ENCODE peak calls at places on chromosomes 6 and 20, in five cellular contexts. I, D, C, B and Z are unnamed samples.

GRCh38 chr20:64001607-64002011 is 20.7 kb downstream of the PRPF6 start:
- DNase-seq in D (no peak), I (no peak), B (no peak), C (no peak), Z (no peak)

GRCh38 chr6:290111-290932 is 2.0 kb upstream of the DUSP22 start:
- DNase-seq in D (no peak), I (no peak), B (no peak), C (no peak), Z (no peak)

GRCh38 chr6:150025201-150025917 is at the start of gene RAET1L:
- DNase-seq in B (peak), I (no peak), C (peak), D (no peak), Z (no peak)

GRCh38 chr6:6317825-6318733 is 2.4 kb downstream of the F13A1 start:
- DNase-seq in I (no peak), B (no peak), D (peak), C (no peak), Z (no peak)

GRCh38 chr6:83708546-83708969 is 343 bp downstream of the SNAP91 start:
- DNase-seq in I (no peak), D (peak), B (no peak), C (peak), Z (no peak)

GRCh38 chr20:11204926-11205768 is 531.3 kb upstream of the JAG1 start:
- DNase-seq in C (peak), B (peak), D (peak), I (no peak), Z (no peak)

GRCh38 chr6:2378891-2379652 is 133.7 kb upstream of the GMDS start:
- DNase-seq in I (no peak), D (no peak), C (peak), B (peak), Z (no peak)

GRCh38 chr6:126716826-126717514 is 377.1 kb downstream of the CENPW start:
- DNase-seq in B (peak), D (peak), I (no peak), C (no peak), Z (no peak)

GRCh38 chr6:122838060-122838780 is 49.2 kb downstream of the SMPDL3A start:
- DNase-seq in C (peak), I (no peak), D (peak), B (no peak), Z (no peak)

GRCh38 chr20:56630086-56630493 is 984 bp downstream of the TFAP2C start:
- DNase-seq in C (no peak), I (no peak), D (peak), B (peak), Z (peak)

GRCh38 chr20:2114990-2115681 is 13.5 kb downstream of the STK35 start:
- DNase-seq in B (no peak), D (no peak), I (peak), C (no peak), Z (no peak)

GRCh38 chr6:105844275-105844848 is 241.8 kb upstream of the PRDM1 start:
- DNase-seq in D (no peak), C (no peak), I (no peak), B (no peak), Z (no peak)

GRCh38 chr6:33116881-33117711 is 41.3 kb downstream of the HLA-DPB1 start:
- DNase-seq in I (no peak), B (no peak), D (peak), C (no peak), Z (no peak)

GRCh38 chr6:99603421-99604160 is 3.0 kb upstream of the PRDM13 start:
- DNase-seq in C (peak), D (peak), B (no peak), I (no peak), Z (no peak)

GRCh38 chr20:16505894-16506293 is 67.4 kb downstream of the KIF16B start:
- DNase-seq in B (no peak), C (no peak), D (no peak), I (no peak), Z (no peak)

GRCh38 chr6:163776549-163777378 is 362.2 kb downstream of the QKI start:
- DNase-seq in D (no peak), C (no peak), I (no peak), B (no peak), Z (no peak)

GRCh38 chr6:89347825-89348224 is 4.7 kb downstream of the UBE2J1 start:
- DNase-seq in D (peak), C (peak), B (no peak), I (no peak), Z (no peak)

GRCh38 chr6:97870273-97870672 is 587.3 kb upstream of the MMS22L start:
- DNase-seq in C (no peak), D (no peak), I (no peak), B (no peak), Z (no peak)

GRCh38 chr6:151475653-151476523 is 17.9 kb upstream of the CCDC170 start:
- DNase-seq in I (no peak), C (peak), D (peak), B (no peak), Z (no peak)

GRCh38 chr20:24956001-24956761 is 7.1 kb downstream of the CST7 start:
- DNase-seq in I (no peak), C (no peak), D (no peak), B (no peak), Z (no peak)

GRCh38 chr6:154373971-154374370 is 17.4 kb upstream of the IPCEF1 start:
- DNase-seq in D (no peak), I (no peak), B (no peak), C (no peak), Z (no peak)

GRCh38 chr6:154370545-154370944 is 13.9 kb upstream of the IPCEF1 start:
- DNase-seq in B (no peak), C (peak), D (peak), I (no peak), Z (no peak)

GRCh38 chr6:154371337-154371736 is 14.7 kb upstream of the IPCEF1 start:
- DNase-seq in C (no peak), I (no peak), D (no peak), B (no peak), Z (no peak)

GRCh38 chr6:154367333-154367732 is 10.7 kb upstream of the IPCEF1 start:
- DNase-seq in D (no peak), B (no peak), C (no peak), I (no peak), Z (no peak)

GRCh38 chr6:154367839-154368695 is 11.5 kb upstream of the IPCEF1 start:
- DNase-seq in C (no peak), B (no peak), D (no peak), I (no peak), Z (no peak)
- TF ChIP-seq CTCF in C (no peak), B (no peak), D (no peak), I (no peak), Z (no peak)

GRCh38 chr6:29792123-29793035 is 35.2 kb upstream of the HLA-G start:
- DNase-seq in D (peak), B (no peak), C (peak), I (no peak), Z (no peak)

GRCh38 chr6:29791162-29791561 is 36.5 kb upstream of the HLA-G start:
- DNase-seq in C (no peak), D (no peak), I (no peak), B (no peak), Z (no peak)

GRCh38 chr6:29790626-29791025 is 37.0 kb upstream of the HLA-G start:
- DNase-seq in C (no peak), I (no peak), D (no peak), B (peak), Z (no peak)

GRCh38 chr6:29793036-29793356 is 34.6 kb upstream of the HLA-G start:
- DNase-seq in I (no peak), D (no peak), C (no peak), B (no peak), Z (no peak)

DNA sequence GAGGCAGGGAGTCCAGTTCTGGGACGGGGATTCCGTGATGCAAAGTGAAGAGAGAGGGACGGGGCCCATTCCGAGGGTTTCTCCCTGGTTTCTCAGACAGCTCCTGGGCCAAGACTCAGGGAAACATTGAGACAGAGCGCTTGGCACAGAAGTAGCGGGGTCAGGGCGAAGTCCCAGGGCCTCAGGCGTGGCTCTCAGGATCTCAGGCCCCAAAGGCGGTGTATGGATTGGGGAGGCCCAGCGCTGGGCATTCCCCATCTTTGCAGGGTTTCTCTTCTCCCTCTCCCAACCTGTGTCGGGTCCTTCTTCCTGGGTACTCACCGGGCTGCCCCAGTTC is 35.9 kb upstream of the HLA-G start:
- DNase-seq in C (no peak), I (no peak), D (no peak), B (no peak), Z (no peak)
- H3K4me3 ChIP-seq in C (no peak), I (no peak), D (no peak), B (peak), Z (no peak)

DNA sequence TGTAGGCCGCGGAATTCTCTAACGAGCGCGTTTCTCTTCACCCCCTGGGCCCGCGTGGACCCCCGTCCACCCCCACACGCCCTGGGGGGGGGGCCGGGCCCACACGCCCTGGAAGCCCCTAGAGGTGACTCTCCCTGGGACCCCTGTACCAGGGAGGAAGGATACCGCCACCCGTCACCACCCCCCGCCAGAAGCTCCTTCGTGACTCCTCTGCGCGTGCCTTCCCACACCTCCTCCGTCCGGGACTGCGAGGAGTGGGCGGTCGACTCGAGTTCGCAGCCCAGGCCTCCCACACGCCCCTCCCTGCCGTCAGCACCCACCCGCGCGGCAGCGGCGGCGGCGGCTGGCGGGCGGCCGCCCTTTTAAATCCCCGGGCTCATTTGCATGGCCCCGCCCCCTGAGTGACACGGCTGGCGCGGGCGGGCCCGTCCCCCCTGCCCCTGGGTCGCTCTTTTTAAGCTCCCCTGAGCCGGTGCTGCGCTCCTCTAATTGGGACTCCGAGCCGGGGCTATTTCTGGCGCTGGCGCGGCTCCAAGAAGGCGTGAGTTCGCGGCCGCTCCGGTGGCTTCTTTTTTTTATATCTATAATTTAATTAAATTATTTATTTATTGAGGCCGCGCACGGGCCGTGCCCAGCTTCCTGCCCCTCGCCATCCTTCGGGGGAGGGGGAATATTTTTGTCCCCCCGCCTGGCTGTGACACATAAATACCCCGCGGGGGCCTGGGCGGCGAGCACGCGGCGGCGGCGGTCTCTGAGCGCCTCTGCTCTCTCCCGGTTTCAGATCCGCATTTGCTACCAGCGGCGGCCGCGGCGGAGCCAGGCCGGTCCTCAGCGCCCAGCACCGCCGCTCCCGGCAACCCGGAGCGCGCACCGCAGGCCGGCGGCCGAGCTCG is at the start of gene HMGA1:
- DNase-seq in I (no peak), C (peak), B (no peak), D (peak), Z (no peak)
- TF ChIP-seq CTCF in I (no peak), C (no peak), B (no peak), D (no peak), Z (no peak)

GRCh38 chr20:37380864-37381579 is 35.1 kb downstream of the SRC start:
- DNase-seq in C (no peak), B (no peak), D (no peak), I (no peak), Z (no peak)

GRCh38 chr20:37378420-37378784 is 32.5 kb downstream of the SRC start:
- DNase-seq in B (no peak), D (no peak), I (no peak), C (no peak), Z (no peak)

GRCh38 chr20:37377346-37378081 is 31.6 kb downstream of the SRC start:
- DNase-seq in D (no peak), C (no peak), B (no peak), I (no peak), Z (no peak)

GRCh38 chr20:37379967-37380828 is 34.3 kb downstream of the SRC start:
- DNase-seq in I (no peak), D (no peak), C (no peak), B (no peak), Z (no peak)

GRCh38 chr20:37378785-37379598 is 33.1 kb downstream of the SRC start:
- DNase-seq in I (no peak), D (no peak), B (no peak), C (peak), Z (no peak)
- H3K4me3 ChIP-seq in I (no peak), D (no peak), B (no peak), C (no peak), Z (no peak)

GRCh38 chr20:46646659-46647380 is 4.4 kb downstream of the SLC13A3 start:
- DNase-seq in B (no peak), C (no peak), D (no peak), I (no peak), Z (no peak)
- TF ChIP-seq CTCF in B (no peak), C (no peak), D (no peak), I (no peak), Z (no peak)